ENCODE peak calls at places on chromosome 2, in eight cellular contexts. One of them, this sample, is unnamed.

GRCh38 chr2:41892486-41892885 is 155.3 kb upstream of the PKDCC start:
- DNase-seq in DND-41: no peak
- DNase-seq in mammary epithelial cell: no peak
- DNase-seq in fibroblast of lung: no peak
- DNase-seq in hepatocyte: no peak
- DNase-seq in H1: no peak
- DNase-seq in astrocyte: no peak
- DNase-seq in endothelial cell of umbilical vein: no peak
- DNase-seq in this sample: no peak

GRCh38 chr2:10341193-10341592 is 38.5 kb downstream of the HPCAL1 start:
- DNase-seq in fibroblast of lung: no peak
- DNase-seq in mammary epithelial cell: no peak
- DNase-seq in H1: no peak
- DNase-seq in endothelial cell of umbilical vein: no peak
- DNase-seq in astrocyte: no peak
- DNase-seq in hepatocyte: no peak
- DNase-seq in DND-41: no peak
- DNase-seq in this sample: no peak

GRCh38 chr2:73291093-73291460 is 2.3 kb downstream of the EGR4 start:
- DNase-seq in mammary epithelial cell: peak; percentile 60
- DNase-seq in hepatocyte: peak; percentile 82
- DNase-seq in astrocyte: peak; percentile 36
- DNase-seq in H1: peak; percentile 36
- DNase-seq in endothelial cell of umbilical vein: peak; percentile 55
- DNase-seq in fibroblast of lung: peak; percentile 54
- DNase-seq in DND-41: peak; percentile 18
- DNase-seq in this sample: peak; percentile 42

GRCh38 chr2:127552846-127553245 is 17.4 kb downstream of the MYO7B start:
- DNase-seq in H1: no peak
- DNase-seq in mammary epithelial cell: no peak
- DNase-seq in DND-41: no peak
- DNase-seq in astrocyte: no peak
- DNase-seq in hepatocyte: no peak
- DNase-seq in endothelial cell of umbilical vein: no peak
- DNase-seq in fibroblast of lung: no peak
- DNase-seq in this sample: no peak

GRCh38 chr2:42340045-42340937 is 20.7 kb downstream of the COX7A2L start:
- DNase-seq in hepatocyte: no peak
- DNase-seq in DND-41: no peak
- DNase-seq in endothelial cell of umbilical vein: no peak
- DNase-seq in mammary epithelial cell: no peak
- DNase-seq in fibroblast of lung: no peak
- DNase-seq in astrocyte: no peak
- DNase-seq in H1: no peak
- DNase-seq in this sample: no peak

GRCh38 chr2:215693269-215693998 is 257.6 kb upstream of the FN1 start:
- DNase-seq in astrocyte: peak; percentile 94
- DNase-seq in hepatocyte: no peak
- DNase-seq in mammary epithelial cell: peak; percentile 68
- DNase-seq in endothelial cell of umbilical vein: peak; percentile 85
- DNase-seq in DND-41: no peak
- DNase-seq in fibroblast of lung: peak; percentile 94
- DNase-seq in H1: no peak
- DNase-seq in this sample: no peak

GRCh38 chr2:128310761-128311160 is 7.9 kb downstream of the HS6ST1 start:
- DNase-seq in hepatocyte: no peak
- DNase-seq in DND-41: no peak
- DNase-seq in fibroblast of lung: no peak
- DNase-seq in endothelial cell of umbilical vein: no peak
- DNase-seq in H1: no peak
- DNase-seq in mammary epithelial cell: no peak
- DNase-seq in astrocyte: no peak
- DNase-seq in this sample: no peak

GRCh38 chr2:28612131-28612812 is 116.4 kb downstream of the PLB1 start:
- DNase-seq in mammary epithelial cell: peak; percentile 28
- DNase-seq in fibroblast of lung: no peak
- DNase-seq in H1: no peak
- DNase-seq in DND-41: no peak
- DNase-seq in astrocyte: no peak
- DNase-seq in hepatocyte: no peak
- DNase-seq in endothelial cell of umbilical vein: no peak
- DNase-seq in this sample: no peak

GRCh38 chr2:17149945-17150344 is 368.3 kb downstream of the RAD51AP2 start:
- DNase-seq in astrocyte: no peak
- DNase-seq in DND-41: no peak
- DNase-seq in mammary epithelial cell: no peak
- DNase-seq in H1: no peak
- DNase-seq in endothelial cell of umbilical vein: no peak
- DNase-seq in hepatocyte: no peak
- DNase-seq in fibroblast of lung: no peak
- DNase-seq in this sample: no peak

GRCh38 chr2:201942525-201942924 is 91.1 kb upstream of the FZD7 start:
- DNase-seq in mammary epithelial cell: no peak
- DNase-seq in astrocyte: no peak
- DNase-seq in fibroblast of lung: peak; percentile 50
- DNase-seq in H1: no peak
- DNase-seq in DND-41: no peak
- DNase-seq in endothelial cell of umbilical vein: no peak
- DNase-seq in hepatocyte: no peak
- DNase-seq in this sample: no peak

GRCh38 chr2:142973160-142973821 is 95.8 kb downstream of the KYNU start:
- DNase-seq in endothelial cell of umbilical vein: peak; percentile 29
- DNase-seq in H1: no peak
- DNase-seq in mammary epithelial cell: peak; percentile 78
- DNase-seq in DND-41: no peak
- DNase-seq in astrocyte: peak; percentile 45
- DNase-seq in fibroblast of lung: no peak
- DNase-seq in hepatocyte: no peak
- DNase-seq in this sample: no peak

GRCh38 chr2:227404575-227404974 is 16.8 kb upstream of the SCYGR1 start:
- DNase-seq in hepatocyte: no peak
- DNase-seq in fibroblast of lung: no peak
- DNase-seq in astrocyte: no peak
- DNase-seq in H1: no peak
- DNase-seq in endothelial cell of umbilical vein: no peak
- DNase-seq in mammary epithelial cell: no peak
- DNase-seq in DND-41: no peak
- DNase-seq in this sample: no peak

GRCh38 chr2:68934021-68934420 is 18.7 kb downstream of the GKN2 start:
- DNase-seq in fibroblast of lung: no peak
- DNase-seq in mammary epithelial cell: peak; percentile 26
- DNase-seq in hepatocyte: no peak
- DNase-seq in DND-41: no peak
- DNase-seq in astrocyte: no peak
- DNase-seq in endothelial cell of umbilical vein: no peak
- DNase-seq in H1: no peak
- DNase-seq in this sample: no peak

GRCh38 chr2:39411186-39411944 is 25.7 kb downstream of the MAP4K3 start:
- DNase-seq in DND-41: no peak
- DNase-seq in mammary epithelial cell: peak; percentile 75
- DNase-seq in hepatocyte: peak; percentile 22
- DNase-seq in endothelial cell of umbilical vein: peak; percentile 71
- DNase-seq in H1: no peak
- DNase-seq in fibroblast of lung: peak; percentile 88
- DNase-seq in astrocyte: peak; percentile 97
- DNase-seq in this sample: no peak

GRCh38 chr2:107419191-107419590 is 407.5 kb upstream of the RGPD4 start:
- DNase-seq in endothelial cell of umbilical vein: no peak
- DNase-seq in DND-41: no peak
- DNase-seq in hepatocyte: no peak
- DNase-seq in H1: no peak
- DNase-seq in astrocyte: no peak
- DNase-seq in fibroblast of lung: no peak
- DNase-seq in mammary epithelial cell: no peak
- DNase-seq in this sample: peak; percentile 15

DNA sequence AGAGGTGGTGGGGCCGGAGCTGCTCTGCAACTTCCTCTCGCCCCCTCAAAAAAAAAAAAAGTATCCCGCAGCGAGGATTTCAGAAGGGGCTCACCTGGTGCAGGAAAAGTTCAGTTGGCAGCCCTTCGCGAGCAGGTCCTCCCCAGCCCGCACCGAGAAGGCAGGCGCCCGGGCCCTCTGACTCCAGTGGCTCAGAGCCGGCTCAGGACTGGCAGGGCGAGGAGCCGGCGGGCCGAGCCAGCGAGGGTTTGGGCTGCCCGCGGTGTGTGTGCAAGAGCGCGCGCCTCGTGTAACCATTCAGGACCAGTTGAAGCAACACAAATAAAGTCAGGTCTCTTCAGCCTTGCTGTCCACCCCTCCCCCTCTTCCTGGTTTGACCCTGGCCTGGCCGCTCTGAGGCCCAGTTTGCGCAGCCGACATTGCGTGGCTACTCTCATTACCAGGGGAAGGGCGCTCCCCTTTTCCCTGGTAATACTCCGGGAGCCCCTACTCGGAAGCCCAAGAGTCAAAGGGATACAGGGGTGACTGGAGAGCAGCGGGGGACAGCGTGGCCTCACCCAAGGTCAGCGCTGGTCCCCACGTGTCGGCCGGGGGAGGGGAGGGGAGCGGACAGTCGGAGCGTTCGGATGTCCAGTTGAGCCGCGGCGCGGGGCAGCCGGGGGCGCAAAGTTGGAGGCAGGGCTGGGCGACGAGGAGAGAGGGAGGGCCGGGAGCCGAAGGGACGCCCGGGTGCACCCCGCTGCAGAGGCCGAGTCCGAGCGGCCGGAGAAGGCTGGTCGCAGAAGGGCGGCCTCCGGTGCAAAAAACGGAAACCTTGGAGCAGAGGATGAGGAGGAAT is 12.3 kb downstream of the EN1 start:
- DNase-seq in endothelial cell of umbilical vein: no peak
- DNase-seq in fibroblast of lung: no peak
- DNase-seq in astrocyte: no peak
- DNase-seq in hepatocyte: no peak
- DNase-seq in mammary epithelial cell: no peak
- DNase-seq in H1: no peak
- DNase-seq in DND-41: no peak
- DNase-seq in this sample: no peak
- TF ChIP-seq EZH2 in endothelial cell of umbilical vein: peak; percentile 70
- TF ChIP-seq EZH2 in fibroblast of lung: peak; percentile 80
- TF ChIP-seq EZH2 in astrocyte: peak; percentile 37
- TF ChIP-seq EZH2 in hepatocyte: peak; percentile 24
- TF ChIP-seq EZH2 in mammary epithelial cell: peak; percentile 73
- TF ChIP-seq EZH2 in H1: peak; percentile 85
- TF ChIP-seq EZH2 in DND-41: no peak
- TF ChIP-seq EZH2 in this sample: no peak

DNA sequence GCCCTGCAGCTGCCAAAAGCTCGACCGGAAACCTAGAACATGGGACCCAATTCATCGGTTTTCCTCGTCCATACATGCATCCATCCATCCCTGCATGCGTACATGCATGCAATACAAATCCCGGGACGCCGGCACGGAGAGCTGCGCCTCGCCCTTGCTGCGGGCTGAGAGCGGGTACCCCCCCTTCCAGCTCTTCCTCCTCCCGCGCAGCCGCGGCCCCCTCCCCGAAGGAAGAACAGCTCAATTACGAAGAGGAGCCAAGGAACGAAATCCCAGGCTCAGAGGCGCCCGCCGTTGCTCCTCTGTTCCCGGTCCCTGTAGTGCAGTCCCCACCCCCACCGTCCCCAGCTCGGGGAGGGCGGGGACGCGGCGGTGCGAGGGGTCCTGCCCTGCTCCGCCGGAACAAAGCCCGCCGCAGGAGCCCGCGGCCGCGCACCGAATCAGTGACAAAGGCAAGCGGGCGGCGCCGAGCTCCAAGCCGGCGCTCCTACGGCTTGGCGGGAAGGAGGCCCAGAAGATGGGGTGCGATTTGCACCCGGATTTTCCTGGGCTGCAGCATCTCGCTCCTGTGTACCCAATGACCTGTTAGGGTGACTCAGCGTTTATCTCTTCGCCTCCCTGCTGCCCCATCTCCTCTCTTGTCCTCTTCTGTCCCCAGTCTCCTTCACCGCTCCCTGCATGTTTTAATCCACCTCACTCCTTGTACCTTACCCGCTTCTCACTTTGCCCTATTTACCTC is 8.9 kb upstream of the POU3F3 start:
- DNase-seq in hepatocyte: no peak
- DNase-seq in H1: no peak
- DNase-seq in DND-41: no peak
- DNase-seq in endothelial cell of umbilical vein: no peak
- DNase-seq in astrocyte: no peak
- DNase-seq in mammary epithelial cell: no peak
- DNase-seq in fibroblast of lung: no peak
- DNase-seq in this sample: no peak
- TF ChIP-seq EZH2 in hepatocyte: peak; percentile 58
- TF ChIP-seq EZH2 in H1: peak; percentile 17
- TF ChIP-seq EZH2 in DND-41: no peak
- TF ChIP-seq EZH2 in endothelial cell of umbilical vein: no peak
- TF ChIP-seq EZH2 in astrocyte: peak; percentile 61
- TF ChIP-seq EZH2 in mammary epithelial cell: peak; percentile 22
- TF ChIP-seq EZH2 in fibroblast of lung: peak; percentile 64
- TF ChIP-seq EZH2 in this sample: no peak

GRCh38 chr2:141806090-141806489 is 324.7 kb downstream of the LRP1B start:
- DNase-seq in fibroblast of lung: no peak
- DNase-seq in endothelial cell of umbilical vein: no peak
- DNase-seq in H1: no peak
- DNase-seq in mammary epithelial cell: no peak
- DNase-seq in DND-41: no peak
- DNase-seq in hepatocyte: no peak
- DNase-seq in astrocyte: no peak
- DNase-seq in this sample: peak; percentile 29

GRCh38 chr2:141814150-141814549 is 316.7 kb downstream of the LRP1B start:
- DNase-seq in fibroblast of lung: no peak
- DNase-seq in H1: no peak
- DNase-seq in astrocyte: no peak
- DNase-seq in mammary epithelial cell: no peak
- DNase-seq in endothelial cell of umbilical vein: no peak
- DNase-seq in hepatocyte: no peak
- DNase-seq in DND-41: no peak
- DNase-seq in this sample: no peak

DNA sequence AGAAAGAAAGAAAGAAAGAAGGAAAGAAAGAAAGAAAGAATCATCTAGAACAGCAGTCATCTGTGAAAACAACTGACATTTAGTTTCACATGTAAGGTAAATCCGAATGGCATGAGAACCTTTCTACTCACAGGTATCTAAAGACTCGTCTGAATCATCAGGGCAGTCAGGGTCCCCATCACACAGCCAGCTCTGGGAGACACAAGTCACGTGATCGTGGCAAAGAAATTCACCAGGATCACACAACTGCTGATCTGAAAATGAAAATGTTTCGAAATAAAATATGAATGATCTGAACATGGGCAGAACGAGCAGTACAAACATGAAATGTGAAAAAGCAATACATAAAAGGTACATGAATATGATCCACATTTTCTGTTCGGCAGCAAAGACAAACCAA is 320.7 kb downstream of the LRP1B start:
- DNase-seq in hepatocyte: no peak
- DNase-seq in endothelial cell of umbilical vein: no peak
- DNase-seq in astrocyte: no peak
- DNase-seq in mammary epithelial cell: no peak
- DNase-seq in DND-41: no peak
- DNase-seq in fibroblast of lung: no peak
- DNase-seq in H1: no peak
- DNase-seq in this sample: no peak
- TF ChIP-seq EZH2 in hepatocyte: no peak
- TF ChIP-seq EZH2 in endothelial cell of umbilical vein: no peak
- TF ChIP-seq EZH2 in astrocyte: no peak
- TF ChIP-seq EZH2 in mammary epithelial cell: no peak
- TF ChIP-seq EZH2 in DND-41: no peak
- TF ChIP-seq EZH2 in fibroblast of lung: no peak
- TF ChIP-seq EZH2 in H1: no peak
- TF ChIP-seq EZH2 in this sample: no peak

GRCh38 chr2:44933434-44933951 is 8.0 kb upstream of the SIX3 start:
- DNase-seq in endothelial cell of umbilical vein: no peak
- DNase-seq in hepatocyte: no peak
- DNase-seq in astrocyte: no peak
- DNase-seq in fibroblast of lung: no peak
- DNase-seq in mammary epithelial cell: no peak
- DNase-seq in H1: no peak
- DNase-seq in DND-41: no peak
- DNase-seq in this sample: no peak
- TF ChIP-seq EZH2 in endothelial cell of umbilical vein: peak; percentile 82
- TF ChIP-seq EZH2 in hepatocyte: peak; percentile 77
- TF ChIP-seq EZH2 in astrocyte: peak; percentile 80
- TF ChIP-seq EZH2 in fibroblast of lung: peak; percentile 59
- TF ChIP-seq EZH2 in mammary epithelial cell: peak; percentile 82
- TF ChIP-seq EZH2 in H1: peak; percentile 96
- TF ChIP-seq EZH2 in DND-41: no peak
- TF ChIP-seq EZH2 in this sample: no peak